ENCODE peak calls at places on chromosomes 12 and 14, in ten cellular contexts. X is dorsolateral prefrontal cortex; O is AG09309; M is kidney; R is CD8-positive, alpha-beta T cell; Z is heart right ventricle; U is fibroblast of mammary gland; L is pancreas; N is IMR-90; D is K562. Q is an unnamed sample.

GRCh38 chr14:83120187-83120586 is 1586.5 kb upstream of the SEL1L start:
- DNase-seq in O (no peak), M (no peak), U (no peak), X (no peak), L (no peak), R (no peak), Z (no peak), D (no peak), N (peak; percentile 34), Q (no peak)

GRCh38 chr12:52686063-52686462 is 5.9 kb upstream of the KRT1 start:
- DNase-seq in U (no peak), L (no peak), O (no peak), M (no peak), R (no peak), D (no peak), X (no peak), N (no peak), Z (no peak), Q (no peak)

GRCh38 chr12:3752096-3752709 is 706 bp downstream of the CRACR2A start:
- DNase-seq in Z (peak; percentile 50), M (peak; percentile 74), O (no peak), D (peak; percentile 64), R (peak; percentile 71), U (peak; percentile 75), X (no peak), L (peak; percentile 33), N (no peak), Q (peak; percentile 58)

GRCh38 chr12:26402648-26403047 is 207.3 kb downstream of the SSPN start:
- DNase-seq in Z (no peak), U (no peak), L (peak; percentile 51), R (no peak), N (no peak), D (no peak), X (no peak), M (no peak), O (no peak), Q (peak; percentile 35)

GRCh38 chr14:99201351-99202073 is 70.5 kb downstream of the BCL11B start:
- DNase-seq in N (no peak), U (no peak), L (no peak), R (no peak), Z (no peak), M (no peak), X (no peak), O (no peak), D (no peak), Q (no peak)

GRCh38 chr12:112488257-112488926 is 69.6 kb downstream of the PTPN11 start:
- DNase-seq in U (no peak), O (no peak), Z (no peak), R (no peak), X (no peak), D (no peak), L (no peak), M (no peak), N (no peak), Q (no peak)

GRCh38 chr14:61923348-61923747 is 161.1 kb downstream of the SNAPC1 start:
- DNase-seq in X (no peak), L (no peak), U (peak; percentile 18), N (peak; percentile 63), R (no peak), M (no peak), O (no peak), D (no peak), Z (no peak), Q (no peak)

GRCh38 chr12:132166801-132167591 is 22.7 kb downstream of the NOC4L start:
- DNase-seq in R (no peak), Z (no peak), U (no peak), N (no peak), X (no peak), L (no peak), O (no peak), D (no peak), M (no peak), Q (no peak)

GRCh38 chr14:100902792-100903191 is 730 bp downstream of the RTL1 start:
- DNase-seq in M (no peak), Z (no peak), N (no peak), O (no peak), U (no peak), L (no peak), X (no peak), D (no peak), R (no peak), Q (no peak)

GRCh38 chr12:110543252-110543959 is 39.7 kb downstream of the PPTC7 start:
- DNase-seq in N (peak; percentile 80), M (peak; percentile 90), Z (peak; percentile 86), U (peak; percentile 98), R (no peak), X (peak; percentile 50), D (no peak), O (no peak), L (peak; percentile 81), Q (no peak)

GRCh38 chr12:100797246-100797645 is 2.7 kb downstream of the ANO4 start:
- DNase-seq in D (no peak), X (no peak), U (no peak), R (no peak), O (no peak), M (no peak), N (no peak), Z (no peak), L (no peak), Q (no peak)

GRCh38 chr14:104600141-104600643 is 4.4 kb downstream of the TMEM179 start:
- DNase-seq in Z (no peak), N (no peak), O (no peak), M (peak; percentile 68), R (no peak), L (no peak), X (peak; percentile 75), U (no peak), D (no peak), Q (no peak)

GRCh38 chr14:103141117-103141796 is 18.0 kb downstream of the TNFAIP2 start:
- DNase-seq in D (peak; percentile 76), X (no peak), O (no peak), Z (no peak), L (peak; percentile 71), M (peak; percentile 80), N (peak; percentile 38), R (no peak), U (peak; percentile 55), Q (no peak)

GRCh38 chr12:96520767-96521166 is 31.4 kb downstream of the CFAP54 start:
- DNase-seq in O (no peak), M (no peak), L (no peak), X (no peak), U (no peak), D (no peak), Z (no peak), N (peak; percentile 34), R (no peak), Q (no peak)

GRCh38 chr14:105376521-105377440 is 21.6 kb upstream of the TEX22 start:
- DNase-seq in D (peak; percentile 24), R (no peak), U (no peak), Z (no peak), L (no peak), N (no peak), X (no peak), M (no peak), O (no peak), Q (no peak)

GRCh38 chr14:24188251-24189058 is at the start of gene IPO4:
- DNase-seq in O (peak; percentile 94), L (peak; percentile 96), N (peak; percentile 98), X (peak; percentile 95), Z (peak; percentile 97), R (peak; percentile 97), M (peak; percentile 99), D (peak; percentile 96), U (peak; percentile 97), Q (peak; percentile 84)

GRCh38 chr14:24189059-24189375 is 401 bp upstream of the IPO4 start:
- DNase-seq in L (no peak), Z (no peak), M (no peak), D (no peak), N (no peak), X (no peak), O (no peak), R (no peak), U (no peak), Q (no peak)

GRCh38 chr14:24186831-24187537 is 1.6 kb downstream of the IPO4 start:
- DNase-seq in O (no peak), D (no peak), X (no peak), M (no peak), R (no peak), N (no peak), L (no peak), Z (no peak), U (no peak), Q (no peak)

GRCh38 chr14:24185741-24186140 is 2.9 kb downstream of the IPO4 start:
- DNase-seq in R (no peak), L (no peak), Z (no peak), O (no peak), M (no peak), D (no peak), U (no peak), N (no peak), X (no peak), Q (no peak)

GRCh38 chr14:24187538-24187915 is 1.1 kb downstream of the IPO4 start:
- DNase-seq in Z (no peak), R (no peak), O (no peak), X (no peak), U (no peak), D (no peak), L (no peak), N (no peak), M (no peak), Q (no peak)
- H3K4me3 ChIP-seq in Z (peak overlapping the region; percentile 58), R (peak overlapping the region; percentile 82), O (peak overlapping the region; percentile 59), X (peak overlapping the region; percentile 57), U (peak overlapping the region; percentile 86), D (peak overlapping the region; percentile 71), L (peak overlapping the region; percentile 71), N (no peak overlapping the region), M (peak overlapping the region; percentile 64), Q (peak overlapping the region; percentile 93)

GRCh38 chr14:69034612-69035262 is 55.6 kb upstream of the ACTN1 start:
- DNase-seq in N (peak; percentile 57), Z (peak; percentile 45), U (no peak), X (no peak), D (no peak), L (no peak), R (no peak), O (no peak), M (no peak), Q (no peak)
- TF ChIP-seq CTCF in N (peak; percentile 11), Z (no peak), U (no peak), X (no peak), D (no peak), L (no peak), R (no peak), O (peak; percentile 35), M (no peak), Q (no peak)

DNA sequence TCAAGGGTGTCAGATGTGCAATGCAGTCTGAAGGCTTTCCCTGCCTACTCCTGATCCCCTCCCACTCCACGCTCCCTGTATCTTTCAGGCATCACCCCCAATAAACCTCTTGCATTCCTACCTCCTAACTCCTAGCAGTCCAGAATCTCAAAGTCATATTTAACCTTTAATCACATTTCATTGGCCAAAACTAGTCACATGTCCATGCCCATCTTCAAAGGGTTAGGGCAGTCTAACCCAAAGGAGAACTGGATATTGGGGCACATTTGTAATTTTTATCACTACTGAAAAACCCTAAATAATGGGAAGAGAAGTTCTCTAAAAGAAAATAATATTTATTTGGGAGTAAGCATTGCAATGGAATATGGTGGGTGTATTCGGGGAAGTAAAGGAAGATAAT is 5.4 kb upstream of the C12orf75 start:
- DNase-seq in D (no peak), X (no peak), Z (no peak), N (no peak), M (no peak), U (no peak), R (no peak), O (no peak), L (no peak), Q (no peak)
- H3K4me3 ChIP-seq in D (no peak overlapping the region), X (no peak overlapping the region), Z (no peak overlapping the region), N (no peak overlapping the region), M (no peak overlapping the region), U (no peak overlapping the region), R (no peak overlapping the region), O (no peak overlapping the region), L (no peak overlapping the region), Q (peak overlapping the region; percentile 64)

GRCh38 chr14:23528555-23528954 is 23.0 kb downstream of the ZFHX2 start:
- DNase-seq in M (no peak), D (no peak), X (no peak), U (no peak), Z (no peak), O (no peak), L (no peak), R (no peak), N (no peak), Q (no peak)
- TF ChIP-seq CTCF in M (no peak), D (peak; percentile 31), X (peak; percentile 25), U (no peak), Z (no peak), O (peak; percentile 29), L (no peak), R (no peak), N (peak; percentile 13), Q (peak; percentile 36)